ENCODE peak calls at places on chromosome 7, in ten cellular contexts. One of them, this sample, is unnamed.

GRCh38 chr7:20053334-20054104 is 163.7 kb downstream of the MACC1 start:
- DNase-seq in lower leg skin: no peak
- DNase-seq in psoas muscle: no peak
- DNase-seq in AG09309: no peak
- DNase-seq in GM23338: peak
- DNase-seq in fibroblast of the aortic adventitia: no peak
- DNase-seq in astrocyte of the cerebellum: no peak
- DNase-seq in left lung: no peak
- DNase-seq in astrocyte: no peak
- DNase-seq in upper lobe of right lung: no peak
- DNase-seq in this sample: no peak

GRCh38 chr7:73520673-73521635 is 1.1 kb downstream of the BAZ1B start:
- DNase-seq in fibroblast of the aortic adventitia: peak
- DNase-seq in astrocyte: no peak
- DNase-seq in psoas muscle: no peak
- DNase-seq in GM23338: peak
- DNase-seq in left lung: no peak
- DNase-seq in lower leg skin: no peak
- DNase-seq in AG09309: peak
- DNase-seq in upper lobe of right lung: no peak
- DNase-seq in astrocyte of the cerebellum: no peak
- DNase-seq in this sample: peak

GRCh38 chr7:2971914-2972530 is 71.6 kb downstream of the CARD11 start:
- DNase-seq in fibroblast of the aortic adventitia: no peak
- DNase-seq in upper lobe of right lung: no peak
- DNase-seq in astrocyte of the cerebellum: no peak
- DNase-seq in GM23338: no peak
- DNase-seq in lower leg skin: no peak
- DNase-seq in astrocyte: no peak
- DNase-seq in AG09309: no peak
- DNase-seq in left lung: no peak
- DNase-seq in psoas muscle: no peak
- DNase-seq in this sample: no peak

GRCh38 chr7:43764039-43764789 is 5.7 kb downstream of the BLVRA start:
- DNase-seq in upper lobe of right lung: peak
- DNase-seq in lower leg skin: peak
- DNase-seq in GM23338: no peak
- DNase-seq in AG09309: no peak
- DNase-seq in psoas muscle: peak
- DNase-seq in fibroblast of the aortic adventitia: no peak
- DNase-seq in astrocyte: no peak
- DNase-seq in astrocyte of the cerebellum: no peak
- DNase-seq in left lung: peak
- DNase-seq in this sample: peak

GRCh38 chr7:80635998-80636397 is 2.4 kb upstream of the CD36 start:
- DNase-seq in psoas muscle: no peak
- DNase-seq in astrocyte: no peak
- DNase-seq in fibroblast of the aortic adventitia: no peak
- DNase-seq in astrocyte of the cerebellum: no peak
- DNase-seq in upper lobe of right lung: no peak
- DNase-seq in GM23338: no peak
- DNase-seq in AG09309: no peak
- DNase-seq in left lung: no peak
- DNase-seq in lower leg skin: no peak
- DNase-seq in this sample: no peak

GRCh38 chr7:157097569-157097968 is 41.2 kb upstream of the UBE3C start:
- DNase-seq in AG09309: no peak
- DNase-seq in left lung: no peak
- DNase-seq in astrocyte: no peak
- DNase-seq in astrocyte of the cerebellum: no peak
- DNase-seq in GM23338: no peak
- DNase-seq in psoas muscle: no peak
- DNase-seq in fibroblast of the aortic adventitia: no peak
- DNase-seq in lower leg skin: no peak
- DNase-seq in upper lobe of right lung: no peak
- DNase-seq in this sample: no peak

GRCh38 chr7:146956323-146956722 is 839.7 kb downstream of the CNTNAP2 start:
- DNase-seq in astrocyte: no peak
- DNase-seq in psoas muscle: no peak
- DNase-seq in AG09309: no peak
- DNase-seq in GM23338: no peak
- DNase-seq in lower leg skin: no peak
- DNase-seq in left lung: no peak
- DNase-seq in upper lobe of right lung: no peak
- DNase-seq in fibroblast of the aortic adventitia: no peak
- DNase-seq in astrocyte of the cerebellum: no peak
- DNase-seq in this sample: no peak

GRCh38 chr7:54823776-54824175 is 64.8 kb upstream of the SEC61G start:
- DNase-seq in left lung: no peak
- DNase-seq in fibroblast of the aortic adventitia: no peak
- DNase-seq in GM23338: no peak
- DNase-seq in AG09309: no peak
- DNase-seq in psoas muscle: no peak
- DNase-seq in astrocyte: no peak
- DNase-seq in lower leg skin: no peak
- DNase-seq in astrocyte of the cerebellum: no peak
- DNase-seq in upper lobe of right lung: no peak
- DNase-seq in this sample: no peak

GRCh38 chr7:91185771-91186170 is 78.5 kb upstream of the FZD1 start:
- DNase-seq in psoas muscle: no peak
- DNase-seq in upper lobe of right lung: no peak
- DNase-seq in GM23338: no peak
- DNase-seq in fibroblast of the aortic adventitia: no peak
- DNase-seq in lower leg skin: no peak
- DNase-seq in astrocyte of the cerebellum: no peak
- DNase-seq in left lung: no peak
- DNase-seq in astrocyte: no peak
- DNase-seq in AG09309: no peak
- DNase-seq in this sample: no peak

GRCh38 chr7:37083311-37084096 is 359.2 kb upstream of the AOAH start:
- DNase-seq in astrocyte: peak
- DNase-seq in AG09309: peak
- DNase-seq in astrocyte of the cerebellum: peak
- DNase-seq in upper lobe of right lung: no peak
- DNase-seq in left lung: no peak
- DNase-seq in GM23338: no peak
- DNase-seq in fibroblast of the aortic adventitia: peak
- DNase-seq in lower leg skin: peak
- DNase-seq in psoas muscle: peak
- DNase-seq in this sample: peak

GRCh38 chr7:141609566-141609965 is 58.4 kb downstream of the AGK start:
- DNase-seq in astrocyte: no peak
- DNase-seq in psoas muscle: no peak
- DNase-seq in lower leg skin: no peak
- DNase-seq in astrocyte of the cerebellum: no peak
- DNase-seq in GM23338: peak
- DNase-seq in left lung: no peak
- DNase-seq in upper lobe of right lung: no peak
- DNase-seq in AG09309: no peak
- DNase-seq in fibroblast of the aortic adventitia: no peak
- DNase-seq in this sample: no peak

GRCh38 chr7:131267631-131268030 is 60.0 kb upstream of the MKLN1 start:
- DNase-seq in astrocyte: no peak
- DNase-seq in AG09309: no peak
- DNase-seq in astrocyte of the cerebellum: no peak
- DNase-seq in upper lobe of right lung: no peak
- DNase-seq in fibroblast of the aortic adventitia: no peak
- DNase-seq in lower leg skin: no peak
- DNase-seq in psoas muscle: no peak
- DNase-seq in GM23338: no peak
- DNase-seq in left lung: no peak
- DNase-seq in this sample: no peak

GRCh38 chr7:93575555-93576397 is 1.3 kb upstream of the CALCR start:
- DNase-seq in GM23338: peak
- DNase-seq in upper lobe of right lung: peak
- DNase-seq in left lung: peak
- DNase-seq in astrocyte: no peak
- DNase-seq in AG09309: no peak
- DNase-seq in fibroblast of the aortic adventitia: no peak
- DNase-seq in psoas muscle: no peak
- DNase-seq in lower leg skin: no peak
- DNase-seq in astrocyte of the cerebellum: no peak
- DNase-seq in this sample: no peak

GRCh38 chr7:1906087-1906830 is 236.2 kb downstream of the ELFN1 start:
- DNase-seq in astrocyte of the cerebellum: no peak
- DNase-seq in left lung: peak
- DNase-seq in astrocyte: no peak
- DNase-seq in AG09309: no peak
- DNase-seq in lower leg skin: no peak
- DNase-seq in psoas muscle: no peak
- DNase-seq in fibroblast of the aortic adventitia: no peak
- DNase-seq in upper lobe of right lung: no peak
- DNase-seq in GM23338: no peak
- DNase-seq in this sample: no peak
- TF ChIP-seq CTCF in astrocyte of the cerebellum: no peak
- TF ChIP-seq CTCF in left lung: no peak
- TF ChIP-seq CTCF in astrocyte: no peak
- TF ChIP-seq CTCF in AG09309: no peak
- TF ChIP-seq CTCF in lower leg skin: no peak
- TF ChIP-seq CTCF in psoas muscle: no peak
- TF ChIP-seq CTCF in fibroblast of the aortic adventitia: no peak
- TF ChIP-seq CTCF in upper lobe of right lung: no peak
- TF ChIP-seq CTCF in GM23338: no peak
- TF ChIP-seq CTCF in this sample: no peak

DNA sequence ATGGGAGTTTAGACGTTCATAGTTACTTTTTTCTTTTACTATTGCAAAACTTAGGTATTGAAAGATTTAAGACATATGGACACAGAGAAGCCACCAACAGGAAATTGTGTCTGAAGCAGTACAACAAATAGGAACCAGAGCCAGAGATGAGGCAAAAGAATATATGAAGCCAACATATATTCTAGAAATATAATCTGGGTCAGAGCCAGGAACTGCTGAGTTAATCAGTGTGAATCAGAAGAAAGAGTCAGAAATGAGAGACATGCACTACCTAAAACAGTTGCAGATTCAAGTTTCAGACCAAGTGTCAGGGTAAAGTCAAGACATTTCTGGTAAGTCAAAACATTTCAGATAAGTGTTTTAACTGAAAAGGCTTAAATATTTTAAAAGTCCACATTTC is 67.7 kb downstream of the DGKB start:
- DNase-seq in GM23338: no peak
- DNase-seq in upper lobe of right lung: no peak
- DNase-seq in astrocyte: peak
- DNase-seq in psoas muscle: no peak
- DNase-seq in left lung: no peak
- DNase-seq in astrocyte of the cerebellum: no peak
- DNase-seq in AG09309: no peak
- DNase-seq in fibroblast of the aortic adventitia: peak
- DNase-seq in lower leg skin: no peak
- DNase-seq in this sample: peak
- H3K4me3 ChIP-seq in GM23338: no peak
- H3K4me3 ChIP-seq in upper lobe of right lung: no peak
- H3K4me3 ChIP-seq in astrocyte: no peak
- H3K4me3 ChIP-seq in psoas muscle: no peak
- H3K4me3 ChIP-seq in left lung: no peak
- H3K4me3 ChIP-seq in astrocyte of the cerebellum: no peak
- H3K4me3 ChIP-seq in AG09309: no peak
- H3K4me3 ChIP-seq in fibroblast of the aortic adventitia: no peak
- H3K4me3 ChIP-seq in lower leg skin: no peak
- H3K4me3 ChIP-seq in this sample: no peak

GRCh38 chr7:65731562-65732035 is 141.3 kb upstream of the VKORC1L1 start:
- DNase-seq in lower leg skin: no peak
- DNase-seq in upper lobe of right lung: peak
- DNase-seq in GM23338: peak
- DNase-seq in astrocyte: peak
- DNase-seq in fibroblast of the aortic adventitia: no peak
- DNase-seq in psoas muscle: no peak
- DNase-seq in AG09309: no peak
- DNase-seq in astrocyte of the cerebellum: no peak
- DNase-seq in left lung: peak
- DNase-seq in this sample: peak
- TF ChIP-seq CTCF in lower leg skin: no peak
- TF ChIP-seq CTCF in upper lobe of right lung: peak
- TF ChIP-seq CTCF in GM23338: peak
- TF ChIP-seq CTCF in astrocyte: no peak
- TF ChIP-seq CTCF in fibroblast of the aortic adventitia: no peak
- TF ChIP-seq CTCF in psoas muscle: no peak
- TF ChIP-seq CTCF in AG09309: no peak
- TF ChIP-seq CTCF in astrocyte of the cerebellum: peak
- TF ChIP-seq CTCF in left lung: peak
- TF ChIP-seq CTCF in this sample: peak

GRCh38 chr7:7112868-7113267 is 69.5 kb upstream of the C1GALT1 start:
- DNase-seq in lower leg skin: no peak
- DNase-seq in upper lobe of right lung: no peak
- DNase-seq in astrocyte: no peak
- DNase-seq in left lung: no peak
- DNase-seq in fibroblast of the aortic adventitia: no peak
- DNase-seq in astrocyte of the cerebellum: no peak
- DNase-seq in AG09309: no peak
- DNase-seq in psoas muscle: no peak
- DNase-seq in GM23338: no peak
- DNase-seq in this sample: no peak

GRCh38 chr7:7118822-7119221 is 63.5 kb upstream of the C1GALT1 start:
- DNase-seq in GM23338: no peak
- DNase-seq in left lung: no peak
- DNase-seq in astrocyte of the cerebellum: no peak
- DNase-seq in upper lobe of right lung: no peak
- DNase-seq in psoas muscle: no peak
- DNase-seq in AG09309: no peak
- DNase-seq in lower leg skin: no peak
- DNase-seq in astrocyte: no peak
- DNase-seq in fibroblast of the aortic adventitia: no peak
- DNase-seq in this sample: no peak

GRCh38 chr7:7117935-7118586 is 64.3 kb upstream of the C1GALT1 start:
- DNase-seq in fibroblast of the aortic adventitia: no peak
- DNase-seq in GM23338: no peak
- DNase-seq in upper lobe of right lung: no peak
- DNase-seq in lower leg skin: no peak
- DNase-seq in left lung: no peak
- DNase-seq in astrocyte: no peak
- DNase-seq in astrocyte of the cerebellum: no peak
- DNase-seq in AG09309: no peak
- DNase-seq in psoas muscle: no peak
- DNase-seq in this sample: no peak

GRCh38 chr7:7110706-7111105 is 71.6 kb upstream of the C1GALT1 start:
- DNase-seq in psoas muscle: no peak
- DNase-seq in left lung: no peak
- DNase-seq in astrocyte: no peak
- DNase-seq in AG09309: peak
- DNase-seq in fibroblast of the aortic adventitia: no peak
- DNase-seq in GM23338: no peak
- DNase-seq in astrocyte of the cerebellum: no peak
- DNase-seq in lower leg skin: no peak
- DNase-seq in upper lobe of right lung: no peak
- DNase-seq in this sample: no peak

DNA sequence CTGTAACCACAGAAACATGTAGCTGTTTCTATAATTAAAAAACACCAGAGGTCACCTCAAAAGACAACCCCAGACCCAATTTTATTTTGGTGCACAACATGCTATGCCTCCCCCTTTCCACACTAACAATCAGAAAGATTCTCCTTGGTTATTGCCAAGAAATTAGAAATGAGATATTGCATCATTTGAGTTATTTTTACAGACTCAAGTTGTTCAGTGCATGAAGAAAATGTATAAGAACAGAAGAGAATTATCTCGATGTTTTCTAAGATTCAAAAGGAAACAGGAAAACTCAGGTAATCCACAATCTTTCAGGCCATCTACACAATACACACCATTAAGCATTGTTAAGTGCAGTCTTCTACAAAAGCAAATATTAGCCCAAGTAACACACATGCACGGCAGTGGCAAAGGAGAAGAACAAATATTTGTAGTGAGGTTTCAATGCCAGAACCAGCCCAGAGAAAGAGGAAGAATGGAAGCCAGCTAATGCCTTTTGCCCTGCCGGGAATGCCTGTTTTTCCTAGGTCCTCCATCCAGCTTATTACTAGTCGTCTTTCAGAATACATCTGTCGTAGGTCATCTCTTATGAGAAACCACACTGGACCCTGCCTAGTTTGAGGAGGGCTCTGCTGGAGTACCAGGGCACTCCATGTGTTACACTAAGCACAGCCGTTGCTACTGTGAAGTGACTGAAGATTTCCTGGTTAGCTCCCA is 67.6 kb upstream of the C1GALT1 start:
- DNase-seq in lower leg skin: no peak
- DNase-seq in fibroblast of the aortic adventitia: no peak
- DNase-seq in astrocyte: no peak
- DNase-seq in upper lobe of right lung: no peak
- DNase-seq in psoas muscle: no peak
- DNase-seq in GM23338: no peak
- DNase-seq in astrocyte of the cerebellum: no peak
- DNase-seq in AG09309: no peak
- DNase-seq in left lung: no peak
- DNase-seq in this sample: no peak
- H3K4me3 ChIP-seq in lower leg skin: no peak
- H3K4me3 ChIP-seq in fibroblast of the aortic adventitia: no peak
- H3K4me3 ChIP-seq in astrocyte: no peak
- H3K4me3 ChIP-seq in upper lobe of right lung: no peak
- H3K4me3 ChIP-seq in psoas muscle: no peak
- H3K4me3 ChIP-seq in GM23338: no peak
- H3K4me3 ChIP-seq in astrocyte of the cerebellum: no peak
- H3K4me3 ChIP-seq in AG09309: no peak
- H3K4me3 ChIP-seq in left lung: no peak
- H3K4me3 ChIP-seq in this sample: no peak

This sample was measured in choroid plexus epithelial cell.